ENCODE peak calls at places on chromosome 20, in six cellular contexts. K, N, I, U, T and J are unnamed samples.

GRCh38 chr20:32534661-32535240 is 50.4 kb downstream of the NOL4L start:
- DNase-seq in T (no peak), U (no peak), I (no peak), K (peak; percentile 39), N (peak; percentile 37), J (no peak)

GRCh38 chr20:38833154-38833856 is 27.8 kb downstream of the PPP1R16B start:
- DNase-seq in T (no peak), N (no peak), I (no peak), K (no peak), U (peak; percentile 19), J (no peak)

GRCh38 chr20:10863337-10864060 is 189.7 kb upstream of the JAG1 start:
- DNase-seq in K (no peak), N (no peak), T (no peak), U (no peak), I (no peak), J (no peak)

GRCh38 chr20:33732166-33732970 is 572 bp downstream of the ZNF341 start:
- DNase-seq in K (peak; percentile 87), T (peak; percentile 30), N (peak; percentile 94), I (no peak), U (peak; percentile 63), J (no peak)

GRCh38 chr20:62702886-62703852 is 5.5 kb upstream of the NTSR1 start:
- DNase-seq in T (no peak), N (no peak), U (no peak), I (peak; percentile 86), K (no peak), J (no peak)

GRCh38 chr20:49320460-49320859 is 42.6 kb upstream of the ZNFX1 start:
- DNase-seq in N (no peak), I (no peak), T (peak; percentile 26), K (no peak), U (no peak), J (peak; percentile 78)

GRCh38 chr20:60372822-60373221 is 414.6 kb downstream of the CDH26 start:
- DNase-seq in T (no peak), N (no peak), U (no peak), K (no peak), I (no peak), J (no peak)

GRCh38 chr20:58877374-58878360 is 25.2 kb downstream of the GNAS start:
- DNase-seq in U (no peak), T (no peak), K (peak; percentile 32), N (no peak), I (no peak), J (no peak)

GRCh38 chr20:63639093-63639860 is 12.4 kb upstream of the GMEB2 start:
- DNase-seq in N (no peak), T (no peak), K (peak; percentile 68), I (no peak), U (peak; percentile 51), J (no peak)

GRCh38 chr20:19072988-19073387 is 139.5 kb upstream of the SLC24A3 start:
- DNase-seq in I (no peak), U (no peak), K (no peak), N (no peak), T (no peak), J (no peak)

GRCh38 chr20:2658414-2659354 is 5.3 kb downstream of the IDH3B start:
- DNase-seq in N (no peak), I (no peak), K (no peak), T (no peak), U (no peak), J (no peak)

GRCh38 chr20:20452254-20452676 is 84.4 kb downstream of the INSM1 start:
- DNase-seq in T (peak; percentile 96), U (peak; percentile 39), I (no peak), K (peak; percentile 43), N (peak; percentile 51), J (peak; percentile 65)

GRCh38 chr20:48921883-48922867 is 664 bp downstream of the ARFGEF2 start:
- DNase-seq in K (no peak), T (no peak), U (no peak), I (no peak), N (no peak), J (no peak)

GRCh38 chr20:58716476-58717277 is 24.1 kb downstream of the NPEPL1 start:
- DNase-seq in N (no peak), I (no peak), T (no peak), U (no peak), K (no peak), J (no peak)

GRCh38 chr20:38604873-38605303 is 3.3 kb downstream of the ARHGAP40 start:
- DNase-seq in I (peak; percentile 15), N (no peak), U (no peak), K (no peak), T (no peak), J (no peak)

GRCh38 chr20:40276291-40276690 is 412.7 kb downstream of the MAFB start:
- DNase-seq in T (no peak), K (no peak), N (no peak), I (no peak), U (no peak), J (no peak)

GRCh38 chr20:18314786-18315406 is 26.6 kb downstream of the ZNF133 start:
- DNase-seq in U (no peak), I (no peak), N (no peak), T (no peak), K (no peak), J (no peak)

GRCh38 chr20:57167971-57168693 is 98.3 kb downstream of the BMP7 start:
- DNase-seq in U (no peak), I (no peak), N (no peak), K (no peak), T (no peak), J (no peak)

GRCh38 chr20:46681032-46681854 is 8.0 kb downstream of the TP53RK start:
- DNase-seq in U (peak; percentile 59), N (no peak), I (peak; percentile 61), K (peak; percentile 57), T (no peak), J (no peak)

GRCh38 chr20:58518387-58518786 is 3.2 kb upstream of the APCDD1L start:
- DNase-seq in K (no peak), T (no peak), I (no peak), N (no peak), U (no peak), J (no peak)

GRCh38 chr20:58229198-58229802 is 847 bp upstream of the ANKRD60 start:
- DNase-seq in K (no peak), N (no peak), T (no peak), I (no peak), U (no peak), J (peak; percentile 60)

GRCh38 chr20:8305449-8305978 is 173.4 kb downstream of the PLCB1 start:
- DNase-seq in K (peak; percentile 52), U (peak; percentile 51), I (no peak), T (no peak), N (no peak), J (peak; percentile 64)

GRCh38 chr20:47622118-47622665 is 120.5 kb downstream of the NCOA3 start:
- DNase-seq in U (no peak), N (no peak), K (no peak), I (no peak), T (no peak), J (no peak)

GRCh38 chr20:38098952-38099351 is 65.4 kb downstream of the RPRD1B start:
- DNase-seq in U (no peak), T (no peak), K (no peak), N (no peak), I (no peak), J (no peak)

GRCh38 chr20:44973053-44973452 is 6.7 kb downstream of the STK4 start:
- DNase-seq in N (no peak), K (no peak), U (no peak), T (no peak), I (no peak), J (no peak)

GRCh38 chr20:13250242-13250641 is 29.2 kb downstream of the ISM1 start:
- DNase-seq in U (no peak), K (no peak), I (no peak), T (no peak), N (no peak), J (no peak)

GRCh38 chr20:61260905-61261304 is 8.8 kb downstream of the CDH4 start:
- DNase-seq in K (no peak), N (no peak), U (no peak), T (no peak), I (no peak), J (peak; percentile 38)

GRCh38 chr20:57389695-57390603 is 1.2 kb upstream of the RBM38 start:
- DNase-seq in I (no peak), K (peak; percentile 56), N (no peak), T (no peak), U (peak; percentile 39), J (no peak)

GRCh38 chr20:51554538-51555165 is 12.1 kb upstream of the NFATC2 start:
- DNase-seq in T (peak; percentile 67), K (no peak), U (no peak), I (no peak), N (no peak), J (no peak)

GRCh38 chr20:14633507-14633906 is 296.1 kb upstream of the FLRT3 start:
- DNase-seq in I (no peak), K (no peak), U (no peak), N (no peak), T (no peak), J (no peak)

GRCh38 chr20:21496452-21496851 is 17.4 kb downstream of the NKX2-2 start:
- DNase-seq in T (no peak), I (no peak), K (no peak), U (no peak), N (no peak), J (no peak)

GRCh38 chr20:46062621-46063020 is 27.1 kb downstream of the NCOA5 start:
- DNase-seq in U (no peak), I (no peak), N (no peak), T (no peak), K (no peak), J (no peak)

GRCh38 chr20:51108638-51109363 is 85.9 kb upstream of the KCNG1 start:
- DNase-seq in K (no peak), U (no peak), I (no peak), N (no peak), T (no peak), J (no peak)